ENCODE peak calls at places on chromosomes 4 and X, in nine cellular contexts. One of them, this sample, is unnamed.

GRCh38 chr4:112910109-112910736 is 139.2 kb upstream of the ANK2 start:
- DNase-seq in mesendoderm: no peak
- DNase-seq in astrocyte of the cerebellum: peak
- DNase-seq in brain microvascular endothelial cell: peak
- DNase-seq in transverse colon: no peak
- DNase-seq in mammary epithelial cell: no peak
- DNase-seq in foreskin fibroblast: peak
- DNase-seq in neuronal stem cell: no peak
- DNase-seq in PC-3: peak
- DNase-seq in this sample: no peak

GRCh38 chr4:101701551-101701950 is 89.0 kb upstream of the BANK1 start:
- DNase-seq in astrocyte of the cerebellum: no peak
- DNase-seq in mesendoderm: no peak
- DNase-seq in neuronal stem cell: peak
- DNase-seq in transverse colon: no peak
- DNase-seq in brain microvascular endothelial cell: no peak
- DNase-seq in PC-3: no peak
- DNase-seq in mammary epithelial cell: no peak
- DNase-seq in foreskin fibroblast: no peak
- DNase-seq in this sample: no peak

GRCh38 chrX:116031331-116031730 is 139.2 kb upstream of the AGTR2 start:
- DNase-seq in PC-3: no peak
- DNase-seq in brain microvascular endothelial cell: no peak
- DNase-seq in mesendoderm: no peak
- DNase-seq in transverse colon: no peak
- DNase-seq in mammary epithelial cell: no peak
- DNase-seq in astrocyte of the cerebellum: no peak
- DNase-seq in neuronal stem cell: no peak
- DNase-seq in foreskin fibroblast: no peak
- DNase-seq in this sample: no peak

GRCh38 chr4:54017974-54018373 is 46.4 kb downstream of the CHIC2 start:
- DNase-seq in transverse colon: no peak
- DNase-seq in astrocyte of the cerebellum: no peak
- DNase-seq in mesendoderm: no peak
- DNase-seq in brain microvascular endothelial cell: no peak
- DNase-seq in neuronal stem cell: no peak
- DNase-seq in mammary epithelial cell: no peak
- DNase-seq in PC-3: no peak
- DNase-seq in foreskin fibroblast: no peak
- DNase-seq in this sample: no peak

GRCh38 chrX:156003486-156004185 is 6.1 kb downstream of the IL9R start:
- DNase-seq in neuronal stem cell: no peak
- DNase-seq in PC-3: no peak
- DNase-seq in astrocyte of the cerebellum: no peak
- DNase-seq in foreskin fibroblast: no peak
- DNase-seq in mesendoderm: no peak
- DNase-seq in brain microvascular endothelial cell: no peak
- DNase-seq in mammary epithelial cell: no peak
- DNase-seq in transverse colon: no peak
- DNase-seq in this sample: no peak

GRCh38 chr4:8155660-8156421 is 2.8 kb downstream of the ABLIM2 start:
- DNase-seq in foreskin fibroblast: no peak
- DNase-seq in transverse colon: no peak
- DNase-seq in brain microvascular endothelial cell: no peak
- DNase-seq in neuronal stem cell: no peak
- DNase-seq in astrocyte of the cerebellum: no peak
- DNase-seq in mesendoderm: peak
- DNase-seq in PC-3: no peak
- DNase-seq in mammary epithelial cell: no peak
- DNase-seq in this sample: no peak

GRCh38 chr4:108796173-108796572 is 33.3 kb upstream of the ETNPPL start:
- DNase-seq in foreskin fibroblast: no peak
- DNase-seq in neuronal stem cell: no peak
- DNase-seq in transverse colon: no peak
- DNase-seq in mesendoderm: no peak
- DNase-seq in PC-3: no peak
- DNase-seq in astrocyte of the cerebellum: no peak
- DNase-seq in mammary epithelial cell: no peak
- DNase-seq in brain microvascular endothelial cell: no peak
- DNase-seq in this sample: no peak

GRCh38 chr4:112213091-112213490 is 18.5 kb upstream of the AP1AR start:
- DNase-seq in foreskin fibroblast: peak
- DNase-seq in transverse colon: peak
- DNase-seq in PC-3: no peak
- DNase-seq in neuronal stem cell: no peak
- DNase-seq in mesendoderm: no peak
- DNase-seq in brain microvascular endothelial cell: no peak
- DNase-seq in mammary epithelial cell: peak
- DNase-seq in astrocyte of the cerebellum: no peak
- DNase-seq in this sample: no peak

GRCh38 chr4:43886196-43886595 is 562.4 kb downstream of the KCTD8 start:
- DNase-seq in astrocyte of the cerebellum: no peak
- DNase-seq in mammary epithelial cell: no peak
- DNase-seq in brain microvascular endothelial cell: no peak
- DNase-seq in mesendoderm: no peak
- DNase-seq in foreskin fibroblast: no peak
- DNase-seq in PC-3: no peak
- DNase-seq in transverse colon: no peak
- DNase-seq in neuronal stem cell: no peak
- DNase-seq in this sample: no peak

GRCh38 chr4:7285244-7286122 is 93.1 kb downstream of the SORCS2 start:
- DNase-seq in transverse colon: no peak
- DNase-seq in mammary epithelial cell: no peak
- DNase-seq in foreskin fibroblast: peak
- DNase-seq in PC-3: no peak
- DNase-seq in neuronal stem cell: no peak
- DNase-seq in brain microvascular endothelial cell: no peak
- DNase-seq in mesendoderm: no peak
- DNase-seq in astrocyte of the cerebellum: no peak
- DNase-seq in this sample: no peak

GRCh38 chrX:130081421-130082045 is 28.8 kb downstream of the ELF4 start:
- DNase-seq in mammary epithelial cell: no peak
- DNase-seq in mesendoderm: no peak
- DNase-seq in neuronal stem cell: no peak
- DNase-seq in brain microvascular endothelial cell: no peak
- DNase-seq in astrocyte of the cerebellum: no peak
- DNase-seq in transverse colon: no peak
- DNase-seq in PC-3: no peak
- DNase-seq in foreskin fibroblast: peak
- DNase-seq in this sample: no peak
- H3K4me3 ChIP-seq in mammary epithelial cell: no peak
- H3K4me3 ChIP-seq in mesendoderm: no peak
- H3K4me3 ChIP-seq in neuronal stem cell: no peak
- H3K4me3 ChIP-seq in brain microvascular endothelial cell: no peak
- H3K4me3 ChIP-seq in astrocyte of the cerebellum: no peak
- H3K4me3 ChIP-seq in transverse colon: no peak
- H3K4me3 ChIP-seq in PC-3: no peak
- H3K4me3 ChIP-seq in foreskin fibroblast: no peak
- H3K4me3 ChIP-seq in this sample: no peak

GRCh38 chrX:68428431-68428830 is 4.9 kb downstream of the OPHN1 start:
- DNase-seq in mesendoderm: no peak
- DNase-seq in foreskin fibroblast: peak
- DNase-seq in transverse colon: no peak
- DNase-seq in astrocyte of the cerebellum: peak
- DNase-seq in mammary epithelial cell: peak
- DNase-seq in neuronal stem cell: no peak
- DNase-seq in PC-3: peak
- DNase-seq in brain microvascular endothelial cell: peak
- DNase-seq in this sample: no peak
- H3K4me3 ChIP-seq in mesendoderm: no peak
- H3K4me3 ChIP-seq in foreskin fibroblast: no peak
- H3K4me3 ChIP-seq in transverse colon: no peak
- H3K4me3 ChIP-seq in astrocyte of the cerebellum: no peak
- H3K4me3 ChIP-seq in mammary epithelial cell: no peak
- H3K4me3 ChIP-seq in neuronal stem cell: no peak
- H3K4me3 ChIP-seq in PC-3: no peak
- H3K4me3 ChIP-seq in brain microvascular endothelial cell: no peak
- H3K4me3 ChIP-seq in this sample: no peak

DNA sequence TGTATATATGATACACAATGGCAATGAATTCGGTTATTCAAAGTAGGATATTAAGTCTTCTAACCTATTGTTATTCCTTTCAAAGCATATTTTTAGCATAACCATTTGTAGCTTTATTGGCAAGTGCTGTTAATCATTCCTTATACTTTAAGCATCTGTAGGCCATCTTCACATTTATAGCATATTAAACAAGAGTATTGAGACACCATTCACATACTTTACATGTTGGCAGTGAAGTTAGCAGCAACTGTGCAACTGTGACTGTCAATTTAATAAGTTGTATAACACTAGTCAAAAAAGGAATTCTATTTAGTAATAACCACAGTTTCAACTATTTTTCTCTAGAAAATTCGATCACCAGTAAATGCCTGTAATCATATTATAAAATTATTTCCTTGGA is 107.3 kb upstream of the MYOZ2 start:
- DNase-seq in foreskin fibroblast: no peak
- DNase-seq in neuronal stem cell: no peak
- DNase-seq in transverse colon: no peak
- DNase-seq in mammary epithelial cell: no peak
- DNase-seq in mesendoderm: no peak
- DNase-seq in astrocyte of the cerebellum: no peak
- DNase-seq in brain microvascular endothelial cell: no peak
- DNase-seq in PC-3: no peak
- DNase-seq in this sample: no peak
- H3K4me3 ChIP-seq in foreskin fibroblast: peak
- H3K4me3 ChIP-seq in neuronal stem cell: no peak
- H3K4me3 ChIP-seq in transverse colon: peak
- H3K4me3 ChIP-seq in mammary epithelial cell: no peak
- H3K4me3 ChIP-seq in mesendoderm: no peak
- H3K4me3 ChIP-seq in astrocyte of the cerebellum: no peak
- H3K4me3 ChIP-seq in brain microvascular endothelial cell: no peak
- H3K4me3 ChIP-seq in PC-3: no peak
- H3K4me3 ChIP-seq in this sample: no peak

DNA sequence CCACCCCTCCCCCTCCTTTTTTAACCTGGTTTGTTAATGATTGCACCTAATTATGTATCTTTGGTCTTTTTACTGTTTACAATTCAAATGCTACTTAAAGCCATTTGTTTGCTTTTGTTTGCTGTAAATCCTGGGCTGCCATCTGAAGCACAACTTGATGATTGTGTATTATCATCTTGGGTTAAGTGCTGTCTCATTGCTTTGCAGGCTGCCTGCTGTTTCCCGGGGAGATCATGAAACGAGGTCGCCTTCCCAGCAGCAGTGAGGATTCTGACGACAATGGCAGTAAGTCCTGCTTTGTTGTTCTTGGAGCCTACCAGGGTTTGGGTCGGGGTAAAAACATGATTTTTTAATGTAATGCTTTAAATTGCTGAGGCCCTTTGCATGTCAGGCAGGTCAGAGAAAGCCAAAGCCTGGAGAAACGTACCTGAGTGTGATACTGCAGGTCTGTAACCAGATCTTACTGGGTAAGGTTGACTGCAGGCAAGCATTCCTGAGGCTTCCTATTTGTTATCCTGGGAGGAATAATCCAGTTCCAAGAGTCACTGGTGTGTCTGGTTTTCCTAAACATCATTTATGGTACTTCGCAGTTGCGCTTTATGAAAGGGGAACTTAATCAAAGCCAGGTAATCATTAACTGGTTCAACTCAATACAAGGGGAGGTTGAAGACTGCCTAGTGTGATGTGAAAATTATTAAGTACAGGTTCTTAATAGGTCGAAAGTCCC is 22.2 kb downstream of the JADE1 start:
- DNase-seq in brain microvascular endothelial cell: peak
- DNase-seq in transverse colon: no peak
- DNase-seq in foreskin fibroblast: peak
- DNase-seq in mesendoderm: peak
- DNase-seq in mammary epithelial cell: no peak
- DNase-seq in neuronal stem cell: peak
- DNase-seq in astrocyte of the cerebellum: no peak
- DNase-seq in PC-3: no peak
- DNase-seq in this sample: peak
- H3K4me3 ChIP-seq in brain microvascular endothelial cell: no peak
- H3K4me3 ChIP-seq in transverse colon: no peak
- H3K4me3 ChIP-seq in foreskin fibroblast: no peak
- H3K4me3 ChIP-seq in mesendoderm: no peak
- H3K4me3 ChIP-seq in mammary epithelial cell: no peak
- H3K4me3 ChIP-seq in neuronal stem cell: no peak
- H3K4me3 ChIP-seq in astrocyte of the cerebellum: no peak
- H3K4me3 ChIP-seq in PC-3: no peak
- H3K4me3 ChIP-seq in this sample: peak

This sample was measured in endodermal cell.